ENCODE peak calls at places on chromosomes 7 and 10, in six cellular contexts. V, I, U, D, X and J are unnamed samples.

GRCh38 chr10:131831561-131831960 is 69.2 kb upstream of the PPP2R2D start:
- DNase-seq in U (no peak), I (no peak), X (no peak), D (no peak), V (no peak), J (no peak)

GRCh38 chr7:117470777-117471176 is 9.0 kb upstream of the CFTR start:
- DNase-seq in V (no peak), X (no peak), I (no peak), U (no peak), D (no peak), J (no peak)

GRCh38 chr10:69359089-69360025 is 57.4 kb downstream of the TACR2 start:
- DNase-seq in V (peak; percentile 51), X (peak; percentile 71), D (no peak), I (no peak), U (peak; percentile 58), J (peak; percentile 66)

GRCh38 chr7:14821757-14822480 is 80.6 kb downstream of the DGKB start:
- DNase-seq in X (no peak), D (no peak), U (peak; percentile 66), I (no peak), V (peak; percentile 25), J (no peak)

GRCh38 chr10:102729090-102730026 is 14.4 kb upstream of the WBP1L start:
- DNase-seq in I (peak; percentile 67), X (peak; percentile 69), V (peak; percentile 87), D (peak; percentile 34), U (peak; percentile 88), J (peak; percentile 73)

GRCh38 chr7:70479153-70480021 is 652.6 kb upstream of the GALNT17 start:
- DNase-seq in U (no peak), I (no peak), D (no peak), X (no peak), V (no peak), J (no peak)

GRCh38 chr10:6494934-6495592 is 85.0 kb downstream of the PRKCQ start:
- DNase-seq in X (peak; percentile 76), V (no peak), D (no peak), U (no peak), I (no peak), J (peak; percentile 84)

GRCh38 chr10:1050145-1050544 is 1.2 kb upstream of the IDI1 start:
- DNase-seq in U (peak; percentile 34), V (peak; percentile 45), I (no peak), X (no peak), D (no peak), J (no peak)

GRCh38 chr10:78692071-78692470 is 376.7 kb upstream of the ZMIZ1 start:
- DNase-seq in U (no peak), V (no peak), I (no peak), X (no peak), D (no peak), J (no peak)

GRCh38 chr10:47077941-47078340 is 166.7 kb downstream of the PTPN20 start:
- DNase-seq in U (no peak), V (no peak), D (no peak), I (no peak), X (no peak), J (no peak)

GRCh38 chr10:35535136-35535535 is 70.0 kb upstream of the GJD4 start:
- DNase-seq in U (no peak), I (no peak), D (no peak), X (no peak), V (no peak), J (no peak)

GRCh38 chr7:4175346-4175973 is 506.6 kb upstream of the FOXK1 start:
- DNase-seq in U (no peak), X (no peak), I (no peak), V (no peak), D (no peak), J (no peak)